ENCODE peak calls at places on chromosome 21, in seven cellular contexts. N, R, Q, Z, K, T and U are unnamed samples. For H3K4me1, the result is how much of the 10 kb centered on the place peaks cover.

GRCh38 chr21:35606136-35606535 is 454.2 kb downstream of the SETD4 start:
- DNase-seq in K (no peak), R (no peak), Z (no peak), T (no peak), Q (no peak), N (no peak), U (no peak)

GRCh38 chr21:31293986-31294385 is 50.1 kb downstream of the TIAM1 start:
- DNase-seq in K (no peak), Q (no peak), N (no peak), R (no peak), T (no peak), Z (peak), U (no peak)

GRCh38 chr21:17679002-17679600 is 66.4 kb upstream of the BTG3 start:
- DNase-seq in N (peak), Q (no peak), K (no peak), R (no peak), T (no peak), Z (no peak), U (no peak)

GRCh38 chr21:39885119-39885848 is 18.0 kb downstream of the PCP4 start:
- DNase-seq in Q (peak), N (peak), Z (no peak), R (peak), T (no peak), K (peak), U (no peak)

GRCh38 chr21:14097881-14098499 is 112.8 kb downstream of the LIPI start:
- DNase-seq in R (no peak), Z (no peak), T (no peak), K (no peak), N (no peak), Q (no peak), U (no peak)

GRCh38 chr21:43363506-43364260 is 63.2 kb downstream of the SIK1 start:
- DNase-seq in T (no peak), Q (no peak), R (peak), Z (no peak), K (no peak), N (no peak), U (no peak)

GRCh38 chr21:35824136-35824535 is 236.2 kb downstream of the SETD4 start:
- DNase-seq in K (no peak), Q (no peak), R (no peak), Z (no peak), N (no peak), T (no peak), U (no peak)

GRCh38 chr21:35102488-35103407 is 53.6 kb upstream of the RUNX1 start:
- DNase-seq in T (peak), Z (no peak), K (no peak), R (no peak), N (no peak), Q (no peak), U (peak)

GRCh38 chr21:44199448-44199847 is 41.3 kb downstream of the ICOSLG start:
- DNase-seq in T (no peak), R (no peak), N (no peak), K (no peak), Q (peak), Z (peak), U (no peak)

GRCh38 chr21:33203371-33203724 is 26.4 kb upstream of the IFNAR2 start:
- DNase-seq in Q (no peak), Z (peak), K (no peak), R (no peak), T (no peak), N (no peak), U (no peak)

GRCh38 chr21:34219334-34220020 is 144.3 kb upstream of the KCNE2 start:
- DNase-seq in R (no peak), K (no peak), Z (no peak), T (no peak), Q (no peak), N (no peak), U (no peak)

GRCh38 chr21:37119421-37120218 is 46.6 kb downstream of the TTC3 start:
- DNase-seq in Z (no peak), N (peak), Q (no peak), R (no peak), K (no peak), T (no peak), U (no peak)

GRCh38 chr21:25506887-25507286 is 100.4 kb downstream of the MRPL39 start:
- DNase-seq in Z (no peak), N (no peak), K (no peak), Q (no peak), R (no peak), T (no peak), U (no peak)

GRCh38 chr21:40696246-40696645 is 150.7 kb downstream of the DSCAM start:
- DNase-seq in Q (no peak), Z (no peak), T (no peak), K (no peak), R (no peak), N (no peak), U (no peak)

GRCh38 chr21:29187939-29188338 is 57.5 kb downstream of the MAP3K7CL start:
- DNase-seq in K (peak), Q (no peak), T (no peak), Z (no peak), N (no peak), R (peak), U (peak)

GRCh38 chr21:29287383-29287782 is 11.3 kb upstream of the BACH1 start:
- DNase-seq in T (no peak), K (no peak), Q (no peak), R (no peak), N (no peak), Z (no peak), U (no peak)

GRCh38 chr21:36310016-36310415 is 10.0 kb upstream of the MORC3 start:
- DNase-seq in N (no peak), Q (no peak), Z (no peak), R (no peak), T (no peak), K (no peak), U (no peak)

GRCh38 chr21:21003701-21004100 is 5.5 kb downstream of the NCAM2 start:
- DNase-seq in Z (no peak), N (peak), Q (no peak), R (no peak), T (no peak), K (no peak), U (no peak)
- H3K4me1 ChIP-seq in Z (under half), N (under half), Q (under half), R (under half), T (under half), K (under half), U (under half)

GRCh38 chr21:45873418-45873817 is 108.2 kb upstream of the COL6A1 start:
- DNase-seq in T (no peak), N (no peak), Z (peak), R (no peak), K (no peak), Q (peak), U (no peak)

GRCh38 chr21:45872471-45872870 is 109.1 kb upstream of the COL6A1 start:
- DNase-seq in N (no peak), R (no peak), K (no peak), Z (peak), Q (peak), T (no peak), U (no peak)

GRCh38 chr21:45874716-45875415 is 106.7 kb upstream of the COL6A1 start:
- DNase-seq in N (no peak), Z (peak), K (peak), Q (peak), T (no peak), R (peak), U (peak)

GRCh38 chr21:45872902-45873301 is 108.7 kb upstream of the COL6A1 start:
- DNase-seq in Q (no peak), K (no peak), R (no peak), Z (peak), N (no peak), T (no peak), U (no peak)

DNA sequence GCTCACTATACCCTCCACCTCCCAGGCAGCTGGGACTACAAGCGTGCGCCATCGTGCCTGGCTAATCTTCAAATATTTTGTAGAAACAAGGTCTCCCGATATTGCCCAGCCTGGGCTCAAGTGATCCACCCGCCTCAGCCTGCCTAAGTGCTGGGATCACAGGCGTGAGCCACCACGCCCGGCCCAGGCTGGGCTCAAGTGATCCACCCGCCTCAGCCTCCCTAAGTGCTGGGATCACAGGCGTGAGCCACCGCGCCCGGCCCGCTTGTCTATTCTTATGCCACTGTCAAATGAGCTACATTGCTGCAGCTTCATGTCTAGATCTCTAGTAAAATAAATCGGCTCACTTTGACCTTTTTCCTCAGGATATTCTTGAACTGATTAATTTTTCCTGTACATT is 107.7 kb upstream of the COL6A1 start:
- DNase-seq in N (no peak), Q (peak), R (no peak), K (no peak), Z (peak), T (no peak), U (no peak)
- H3K4me1 ChIP-seq in N (under half), Q (under half), R (under half), K (under half), Z (under half), T (under half), U (under half)

DNA sequence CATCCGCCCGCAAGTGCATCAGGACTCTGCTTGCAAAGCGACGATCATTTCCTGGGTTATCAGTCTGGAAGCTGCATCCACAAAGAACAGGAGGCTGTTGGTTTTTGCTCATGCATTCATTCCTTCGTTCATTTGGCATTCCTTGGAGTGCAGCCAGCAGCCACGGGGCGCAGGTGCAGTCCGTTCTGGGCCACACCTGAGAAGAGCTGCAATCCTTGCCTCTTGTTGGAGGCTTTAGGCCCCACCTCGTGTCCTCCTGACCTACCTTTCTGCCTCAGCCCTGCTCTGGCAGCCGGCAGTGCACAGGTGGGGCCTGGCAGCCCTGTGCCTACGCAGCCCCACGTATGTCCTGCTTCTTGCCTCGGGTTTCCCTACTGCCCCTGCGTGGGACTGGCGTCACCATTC is 19.6 kb upstream of the C2CD2 start:
- DNase-seq in Q (peak), K (no peak), Z (no peak), T (no peak), N (no peak), R (no peak), U (no peak)
- H3K4me1 ChIP-seq in Q (under half), K (under half), Z (under half), T (under half), N (under half), R (under half), U (under half)

GRCh38 chr21:26952274-26953066 is 14.4 kb downstream of the ADAMTS5 start:
- DNase-seq in N (no peak), Q (no peak), Z (no peak), K (no peak), R (no peak), T (no peak), U (no peak)
- H3K4me1 ChIP-seq in N (under half), Q (under half), Z (under half), K (under half), R (under half), T (under half), U (under half)

DNA sequence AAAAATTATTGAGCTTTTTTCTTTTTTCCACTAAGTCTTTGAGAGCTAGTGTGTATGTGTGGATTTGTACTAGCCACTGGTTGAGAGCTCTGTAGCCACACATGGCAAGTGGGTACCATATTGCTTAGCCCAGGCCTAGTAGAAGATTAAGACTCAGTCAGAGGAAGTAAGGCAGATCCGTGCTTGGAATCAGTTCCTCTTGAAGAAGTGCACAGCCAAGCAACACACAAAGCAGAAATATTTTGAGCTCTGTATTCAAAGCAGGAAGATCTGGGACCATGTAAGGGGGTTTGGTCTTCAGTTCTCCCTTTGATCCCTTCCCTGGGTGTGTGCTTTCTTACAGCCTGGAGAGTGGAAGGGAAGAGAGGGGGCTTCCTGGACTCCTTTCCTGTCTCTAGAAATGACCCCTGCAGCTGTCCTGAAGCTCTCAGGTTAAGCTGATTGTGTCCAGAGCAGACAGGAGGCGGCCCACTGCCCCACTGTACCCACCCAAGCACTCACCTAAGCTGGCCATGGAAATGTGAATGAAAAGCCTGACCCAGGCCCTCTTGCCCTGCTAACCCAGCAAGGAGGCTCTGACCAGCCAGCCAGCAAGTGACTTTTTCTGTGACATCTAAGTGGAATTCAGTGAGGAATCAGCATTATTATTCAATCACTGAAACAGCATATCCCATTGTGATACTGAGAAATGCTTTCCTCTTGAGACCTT is 3.6 kb downstream of the ETS2 start:
- DNase-seq in Z (peak), Q (no peak), R (no peak), K (no peak), T (no peak), N (no peak), U (no peak)
- H3K4me1 ChIP-seq in Z (half or more), Q (under half), R (under half), K (under half), T (half or more), N (under half), U (under half)